ENCODE peak calls at places on chromosomes 11 and 22, in five cellular contexts. K is HCEC 1CT, X is anterior cingulate cortex, P is H1, H is memory B cell. Q is an unnamed sample.

GRCh38 chr11:83845797-83846196 is 559.6 kb upstream of the CCDC90B start:
- DNase-seq in K (no peak), X (no peak), P (no peak), H (no peak), Q (no peak)

GRCh38 chr22:44831885-44832284 is 79.5 kb downstream of the ARHGAP8 start:
- DNase-seq in K (no peak), X (no peak), P (no peak), H (no peak), Q (no peak)

GRCh38 chr22:45524157-45524556 is 21.5 kb downstream of the FBLN1 start:
- DNase-seq in K (no peak), X (no peak), P (no peak), H (no peak), Q (no peak)

GRCh38 chr22:41364233-41364632 is 17.5 kb upstream of the TEF start:
- DNase-seq in K (no peak), X (no peak), P (no peak), H (no peak), Q (no peak)

GRCh38 chr11:65945430-65945911 is at the start of gene TSGA10IP:
- DNase-seq in K (no peak), X (no peak), P (peak), H (no peak), Q (no peak)

GRCh38 chr22:37043828-37044538 is 7.6 kb upstream of the KCTD17 start:
- DNase-seq in K (peak), X (no peak), P (no peak), H (peak), Q (peak)

GRCh38 chr22:28810839-28811491 is 10.6 kb upstream of the XBP1 start:
- DNase-seq in K (no peak), X (no peak), P (no peak), H (no peak), Q (no peak)

GRCh38 chr11:16607675-16608644 is 130.5 kb upstream of the C11orf58 start:
- DNase-seq in K (peak), X (no peak), P (no peak), H (no peak), Q (no peak)

GRCh38 chr11:119248750-119249670 is 42.9 kb downstream of the CBL start:
- DNase-seq in K (no peak), X (no peak), P (no peak), H (no peak), Q (no peak)

GRCh38 chr11:134074346-134074745 is 5.5 kb downstream of the JAM3 start:
- DNase-seq in K (peak), X (no peak), P (no peak), H (no peak), Q (no peak)

GRCh38 chr11:23311986-23312940 is 452.0 kb upstream of the CCDC179 start:
- DNase-seq in K (peak), X (no peak), P (no peak), H (no peak), Q (no peak)

GRCh38 chr22:37186228-37186996 is 1.6 kb downstream of the C1QTNF6 start:
- DNase-seq in K (peak), X (no peak), P (peak), H (peak), Q (no peak)

GRCh38 chr22:29956680-29957079 is 73.7 kb downstream of the MTMR3 start:
- DNase-seq in K (no peak), X (no peak), P (no peak), H (no peak), Q (no peak)

GRCh38 chr11:12190511-12190910 is 80.1 kb downstream of the MICAL2 start:
- DNase-seq in K (no peak), X (no peak), P (no peak), H (no peak), Q (no peak)

GRCh38 chr11:108961095-108961494 is 296.2 kb downstream of the DDX10 start:
- DNase-seq in K (no peak), X (no peak), P (no peak), H (no peak), Q (no peak)

GRCh38 chr11:115590254-115590653 is 86.0 kb upstream of the CADM1 start:
- DNase-seq in K (no peak), X (no peak), P (no peak), H (no peak), Q (no peak)

GRCh38 chr11:109306322-109306721 is 115.7 kb upstream of the C11orf87 start:
- DNase-seq in K (peak), X (no peak), P (no peak), H (no peak), Q (no peak)